ENCODE peak calls at places on chromosomes 2 and 18, in five cellular contexts. Y is AG04449; L is GM12865; X is NCI-H1105; K is activated CD8-positive, alpha-beta memory T cell treated with anti-CD3 and anti-CD28 coated beads for 4 hours. P is an unnamed sample.

GRCh38 chr2:63819256-63819655 is 22.4 kb upstream of the UGP2 start:
- DNase-seq in K (no peak), L (no peak), Y (no peak), X (no peak), P (no peak)

GRCh38 chr2:204180671-204181070 is 244.1 kb downstream of the ICOS start:
- DNase-seq in L (no peak), X (peak), K (no peak), Y (no peak), P (no peak)

GRCh38 chr2:1837022-1837421 is 92.7 kb upstream of the PXDN start:
- DNase-seq in X (no peak), L (no peak), K (no peak), Y (no peak), P (no peak)

GRCh38 chr2:201415149-201415548 is 36.1 kb downstream of the TRAK2 start:
- DNase-seq in K (no peak), X (no peak), Y (no peak), L (no peak), P (no peak)

GRCh38 chr18:50700245-50701165 is 119.3 kb downstream of the MRO start:
- DNase-seq in K (no peak), X (no peak), Y (no peak), L (no peak), P (no peak)

GRCh38 chr18:46386788-46387187 is 270.2 kb downstream of the LOXHD1 start:
- DNase-seq in X (no peak), Y (no peak), L (no peak), K (no peak), P (no peak)

GRCh38 chr2:45072064-45072861 is 63.0 kb upstream of the SIX2 start:
- DNase-seq in K (no peak), L (no peak), X (no peak), Y (no peak), P (no peak)

GRCh38 chr18:5064846-5065245 is 132.2 kb downstream of the AKAIN1 start:
- DNase-seq in K (no peak), L (no peak), Y (no peak), X (no peak), P (no peak)

GRCh38 chr2:12502759-12503158 is 214.0 kb upstream of the TRIB2 start:
- DNase-seq in L (peak), Y (peak), X (no peak), K (no peak), P (no peak)

GRCh38 chr2:2847131-2847740 is 516.2 kb upstream of the MYT1L start:
- DNase-seq in K (no peak), L (no peak), X (no peak), Y (no peak), P (peak)

GRCh38 chr18:31548825-31549224 is 42.9 kb upstream of the TTR start:
- DNase-seq in L (no peak), X (no peak), K (no peak), Y (no peak), P (no peak)

GRCh38 chr18:78947291-78947690 is 32.3 kb upstream of the SALL3 start:
- DNase-seq in L (no peak), Y (no peak), K (no peak), X (no peak), P (no peak)

GRCh38 chr2:145957929-145958328 is 1438.0 kb upstream of the ZEB2 start:
- DNase-seq in L (no peak), X (no peak), Y (no peak), K (no peak), P (no peak)

GRCh38 chr2:235384624-235385023 is 109.2 kb upstream of the AGAP1 start:
- DNase-seq in L (no peak), Y (no peak), K (no peak), X (no peak), P (no peak)

GRCh38 chr2:239816571-239816970 is 208.6 kb downstream of the NDUFA10 start:
- DNase-seq in L (no peak), X (no peak), K (no peak), Y (no peak), P (no peak)

GRCh38 chr18:42053188-42053781 is 98.3 kb downstream of the PIK3C3 start:
- DNase-seq in K (peak), Y (no peak), L (peak), X (peak), P (no peak)

GRCh38 chr2:62499430-62500060 is 6.5 kb downstream of the TMEM17 start:
- DNase-seq in Y (no peak), L (no peak), X (no peak), K (no peak), P (no peak)

GRCh38 chr2:240568678-240569522 is 616 bp downstream of the RNPEPL1 start:
- DNase-seq in X (peak), K (no peak), Y (no peak), L (peak), P (no peak)

GRCh38 chr2:172102159-172102857 is 392 bp downstream of the DLX2 start:
- DNase-seq in X (peak), Y (no peak), L (peak), K (no peak), P (peak)

GRCh38 chr2:236166781-236167296 is 1.3 kb downstream of the GBX2 start:
- DNase-seq in X (no peak), K (no peak), L (no peak), Y (no peak), P (no peak)

GRCh38 chr2:18684202-18685040 is 95.1 kb upstream of the NT5C1B start:
- DNase-seq in L (no peak), X (no peak), Y (peak), K (no peak), P (no peak)

GRCh38 chr18:23114171-23114881 is 21.0 kb upstream of the CABLES1 start:
- DNase-seq in K (no peak), L (no peak), X (peak), Y (no peak), P (peak)

GRCh38 chr2:70133521-70134348 is 46.5 kb downstream of the PCBP1 start:
- DNase-seq in K (no peak), L (peak), X (peak), Y (no peak), P (no peak)

GRCh38 chr2:189092936-189093335 is 86.6 kb downstream of the COL5A2 start:
- DNase-seq in K (no peak), L (no peak), X (no peak), Y (no peak), P (no peak)

GRCh38 chr2:160491922-160492371 is 1.7 kb downstream of the RBMS1 start:
- DNase-seq in L (no peak), Y (peak), K (no peak), X (no peak), P (no peak)

GRCh38 chr2:17326717-17327116 is 191.5 kb downstream of the RAD51AP2 start:
- DNase-seq in X (no peak), K (no peak), L (no peak), Y (no peak), P (no peak)

GRCh38 chr18:9910071-9910470 is 3.7 kb upstream of the VAPA start:
- DNase-seq in L (no peak), X (no peak), K (no peak), Y (no peak), P (no peak)

GRCh38 chr2:174350018-174350417 is 15.3 kb downstream of the SP9 start:
- DNase-seq in X (peak), K (no peak), Y (no peak), L (no peak), P (no peak)